ENCODE peak calls at places on chromosomes 6 and 20, in nine cellular contexts. S is A549; P is posterior vena cava; R is activated T-helper 1 cell treated with anti-CD3 and anti-CD28 coated beads, Interleukin-12 subunit alpha, Interleukin-12 subunit beta, Interleukin-2, Interleukin-4 antibody, amounts not matched to agents 30 ng/mL and 10 ng/mL and 1 ng/mL, durations not matched to agents 14 hours and 24 hours and 36 hours; C is EH; G is effector CD4-positive, alpha-beta T cell; N is activated naive CD4-positive, alpha-beta T cell treated with anti-CD3 and anti-CD28 coated beads for 36 hours; L is activated T-cell treated with anti-CD3 and anti-CD28 coated beads for 1 hour; M is activated CD4-positive, alpha-beta T cell treated with anti-CD3 and anti-CD28 coated beads for 4 hours. V is an unnamed sample.

GRCh38 chr20:52859156-52859887 is 112.8 kb upstream of the TSHZ2 start:
- DNase-seq in S (no peak), N (no peak), G (no peak), M (no peak), R (no peak), L (no peak), C (no peak), P (no peak), V (no peak)

GRCh38 chr20:56249244-56249955 is 868 bp downstream of the MC3R start:
- DNase-seq in R (no peak), C (peak), L (no peak), N (peak), M (no peak), S (peak), P (no peak), G (no peak), V (no peak)

GRCh38 chr20:50224553-50225255 is 34.1 kb downstream of the CEBPB start:
- DNase-seq in S (no peak), G (no peak), L (no peak), C (peak), P (peak), N (no peak), M (no peak), R (no peak), V (peak)

GRCh38 chr6:166009385-166010031 is 158.1 kb downstream of the TBXT start:
- DNase-seq in C (no peak), G (no peak), P (no peak), M (no peak), L (no peak), N (no peak), S (peak), R (no peak), V (no peak)

GRCh38 chr6:73180718-73181619 is 44.3 kb downstream of the KHDC1L start:
- DNase-seq in N (peak), G (no peak), M (peak), C (peak), S (peak), R (no peak), L (no peak), P (no peak), V (peak)

GRCh38 chr6:10695086-10695657 is 400 bp downstream of the PAK1IP1 start:
- DNase-seq in P (no peak), L (no peak), G (no peak), C (no peak), S (no peak), N (no peak), M (no peak), R (no peak), V (no peak)

GRCh38 chr6:16108419-16108818 is 20.5 kb upstream of the MYLIP start:
- DNase-seq in M (no peak), G (no peak), S (no peak), P (no peak), L (no peak), R (no peak), N (no peak), C (no peak), V (no peak)

GRCh38 chr6:92126088-92126487 is 1293.3 kb downstream of the EPHA7 start:
- DNase-seq in P (no peak), R (no peak), N (no peak), M (no peak), L (no peak), S (peak), C (no peak), G (no peak), V (no peak)

GRCh38 chr20:40606237-40606636 is 82.8 kb downstream of the MAFB start:
- DNase-seq in S (no peak), G (no peak), N (no peak), C (no peak), P (no peak), M (no peak), L (no peak), R (no peak), V (no peak)

GRCh38 chr6:63706630-63707029 is 71.0 kb downstream of the PHF3 start:
- DNase-seq in R (no peak), N (no peak), M (no peak), G (no peak), C (no peak), P (no peak), S (no peak), L (no peak), V (no peak)

GRCh38 chr6:122845464-122845863 is 56.4 kb downstream of the SMPDL3A start:
- DNase-seq in S (no peak), N (no peak), P (no peak), R (no peak), L (no peak), C (no peak), M (no peak), G (no peak), V (no peak)

GRCh38 chr6:15073883-15074465 is 171.9 kb upstream of the JARID2 start:
- DNase-seq in P (no peak), M (no peak), S (no peak), L (no peak), G (no peak), C (no peak), N (no peak), R (no peak), V (no peak)

GRCh38 chr6:87344513-87344912 is at the start of gene C6orf163:
- DNase-seq in L (no peak), R (no peak), N (no peak), M (no peak), P (no peak), S (no peak), C (no peak), G (no peak), V (no peak)

GRCh38 chr20:64049060-64049886 is at the start of gene SOX18:
- DNase-seq in M (no peak), C (peak), S (peak), G (no peak), N (peak), L (no peak), P (no peak), R (no peak), V (no peak)

GRCh38 chr6:76681781-76682180 is 609.3 kb upstream of the IMPG1 start:
- DNase-seq in S (no peak), P (no peak), R (no peak), M (no peak), L (no peak), G (no peak), C (no peak), N (no peak), V (no peak)

GRCh38 chr6:130513770-130514169 is 148.0 kb downstream of the TMEM200A start:
- DNase-seq in L (no peak), R (peak), P (no peak), N (peak), G (peak), S (no peak), C (peak), M (peak), V (peak)

GRCh38 chr6:100998111-100998510 is 117.0 kb upstream of the ASCC3 start:
- DNase-seq in L (no peak), M (no peak), G (no peak), C (peak), S (no peak), N (no peak), P (no peak), R (no peak), V (peak)

GRCh38 chr6:82363368-82364086 is at the start of gene TPBG:
- DNase-seq in L (no peak), M (peak), C (peak), S (peak), R (no peak), N (peak), P (peak), G (no peak), V (peak)

GRCh38 chr6:141077355-141078333 is 1055.1 kb upstream of the GJE1 start:
- DNase-seq in M (no peak), G (no peak), R (no peak), L (no peak), C (peak), N (peak), S (peak), P (no peak), V (peak)

GRCh38 chr20:45407067-45407745 is 883 bp upstream of the DBNDD2 start:
- DNase-seq in M (no peak), G (no peak), N (peak), P (peak), L (no peak), C (peak), S (no peak), R (no peak), V (no peak)

GRCh38 chr6:70371454-70372105 is 41.7 kb upstream of the FAM135A start:
- DNase-seq in N (no peak), R (no peak), M (no peak), S (peak), P (no peak), G (no peak), L (no peak), C (peak), V (peak)

GRCh38 chr20:52539891-52540290 is 348.3 kb upstream of the ZFP64 start:
- DNase-seq in S (no peak), M (no peak), G (no peak), N (no peak), R (no peak), P (no peak), C (no peak), L (no peak), V (no peak)

GRCh38 chr6:137403855-137404254 is 90.3 kb downstream of the OLIG3 start:
- DNase-seq in C (no peak), S (no peak), R (no peak), N (no peak), P (no peak), L (no peak), G (no peak), M (no peak), V (no peak)

GRCh38 chr6:51147756-51148155 is 329.1 kb downstream of the TFAP2B start:
- DNase-seq in S (no peak), P (no peak), N (no peak), G (no peak), C (no peak), M (no peak), L (no peak), R (no peak), V (no peak)

GRCh38 chr6:38131527-38131965 is 312.0 kb downstream of the ZFAND3 start:
- DNase-seq in G (no peak), M (no peak), C (peak), S (no peak), L (no peak), R (no peak), P (no peak), N (peak), V (peak)

GRCh38 chr6:148851683-148852556 is 105.1 kb downstream of the UST start:
- DNase-seq in G (no peak), N (no peak), M (no peak), C (no peak), S (no peak), L (no peak), P (no peak), R (no peak), V (no peak)

GRCh38 chr6:97282238-97282725 is 734 bp downstream of the MMS22L start:
- DNase-seq in C (no peak), S (no peak), G (no peak), M (peak), N (no peak), R (no peak), L (no peak), P (no peak), V (no peak)

GRCh38 chr20:5996765-5997164 is 46.3 kb downstream of the MCM8 start:
- DNase-seq in N (peak), S (peak), P (no peak), L (peak), R (peak), M (peak), G (peak), C (no peak), V (no peak)

GRCh38 chr6:147053311-147053921 is 150.8 kb upstream of the STXBP5 start:
- DNase-seq in R (no peak), G (no peak), C (no peak), S (no peak), P (no peak), L (no peak), N (no peak), M (no peak), V (no peak)

GRCh38 chr6:45420909-45421699 is 43.4 kb upstream of the SUPT3H start:
- DNase-seq in P (no peak), N (no peak), C (peak), R (no peak), M (no peak), G (no peak), S (no peak), L (no peak), V (no peak)

GRCh38 chr6:6466967-6467761 is 121.4 kb upstream of the LY86 start:
- DNase-seq in G (no peak), N (no peak), L (no peak), R (no peak), C (no peak), M (no peak), P (no peak), S (no peak), V (peak)

GRCh38 chr6:170181338-170181690 is 109.6 kb downstream of the DLL1 start:
- DNase-seq in C (no peak), L (no peak), G (no peak), N (no peak), P (no peak), S (no peak), R (no peak), M (no peak), V (no peak)

GRCh38 chr6:170243386-170243785 is 47.5 kb downstream of the DLL1 start:
- DNase-seq in N (no peak), S (no peak), M (no peak), P (no peak), R (no peak), L (no peak), G (no peak), C (no peak), V (no peak)

GRCh38 chr20:4161447-4162251 is 146.3 kb upstream of the RNF24 start:
- DNase-seq in P (peak), C (no peak), R (no peak), G (no peak), N (peak), L (no peak), M (no peak), S (no peak), V (no peak)

V was measured in NCI-H226.